ENCODE peak calls at places on chromosomes 16 and 17, in ten cellular contexts. One of them, this sample, is unnamed.

GRCh38 chr17:73186283-73186682 is 6.6 kb upstream of the COG1 start:
- DNase-seq in NB4: no peak
- DNase-seq in RKO: no peak
- DNase-seq in anterior cingulate cortex: no peak
- DNase-seq in activated CD8-positive, alpha-beta memory T cell treated with anti-CD3 and anti-CD28 coated beads for 24 hours: no peak
- DNase-seq in fibroblast of lung: no peak
- DNase-seq in RWPE1: no peak
- DNase-seq in activated T-cell treated with anti-CD3 and anti-CD28 coated beads, Interleukin-2, amount 50 U/mL, for 72 hours: no peak
- DNase-seq in stimulated activated CD8-positive, alpha-beta memory T cell treated with anti-CD3 and anti-CD28 coated beads, Interleukin-4, amount 100 ng/mL, for 24 hours: no peak
- DNase-seq in MV-4-11: no peak
- DNase-seq in this sample: no peak

GRCh38 chr17:44087319-44087718 is 16.8 kb downstream of the G6PC3 start:
- DNase-seq in NB4: peak
- DNase-seq in RKO: no peak
- DNase-seq in anterior cingulate cortex: no peak
- DNase-seq in activated CD8-positive, alpha-beta memory T cell treated with anti-CD3 and anti-CD28 coated beads for 24 hours: no peak
- DNase-seq in fibroblast of lung: no peak
- DNase-seq in RWPE1: no peak
- DNase-seq in activated T-cell treated with anti-CD3 and anti-CD28 coated beads, Interleukin-2, amount 50 U/mL, for 72 hours: no peak
- DNase-seq in stimulated activated CD8-positive, alpha-beta memory T cell treated with anti-CD3 and anti-CD28 coated beads, Interleukin-4, amount 100 ng/mL, for 24 hours: no peak
- DNase-seq in MV-4-11: no peak
- DNase-seq in this sample: no peak

GRCh38 chr17:915416-916201 is 64.0 kb downstream of the NXN start:
- DNase-seq in NB4: no peak
- DNase-seq in RKO: no peak
- DNase-seq in anterior cingulate cortex: no peak
- DNase-seq in activated CD8-positive, alpha-beta memory T cell treated with anti-CD3 and anti-CD28 coated beads for 24 hours: no peak
- DNase-seq in fibroblast of lung: peak
- DNase-seq in RWPE1: no peak
- DNase-seq in activated T-cell treated with anti-CD3 and anti-CD28 coated beads, Interleukin-2, amount 50 U/mL, for 72 hours: no peak
- DNase-seq in stimulated activated CD8-positive, alpha-beta memory T cell treated with anti-CD3 and anti-CD28 coated beads, Interleukin-4, amount 100 ng/mL, for 24 hours: no peak
- DNase-seq in MV-4-11: no peak
- DNase-seq in this sample: no peak

GRCh38 chr16:57837305-57838125 is 35.2 kb upstream of the KIFC3 start:
- DNase-seq in NB4: no peak
- DNase-seq in RKO: no peak
- DNase-seq in anterior cingulate cortex: no peak
- DNase-seq in activated CD8-positive, alpha-beta memory T cell treated with anti-CD3 and anti-CD28 coated beads for 24 hours: no peak
- DNase-seq in fibroblast of lung: no peak
- DNase-seq in RWPE1: no peak
- DNase-seq in activated T-cell treated with anti-CD3 and anti-CD28 coated beads, Interleukin-2, amount 50 U/mL, for 72 hours: no peak
- DNase-seq in stimulated activated CD8-positive, alpha-beta memory T cell treated with anti-CD3 and anti-CD28 coated beads, Interleukin-4, amount 100 ng/mL, for 24 hours: no peak
- DNase-seq in MV-4-11: no peak
- DNase-seq in this sample: no peak

GRCh38 chr17:57678393-57678792 is 66.7 kb downstream of the CCDC182 start:
- DNase-seq in NB4: no peak
- DNase-seq in RKO: no peak
- DNase-seq in anterior cingulate cortex: no peak
- DNase-seq in activated CD8-positive, alpha-beta memory T cell treated with anti-CD3 and anti-CD28 coated beads for 24 hours: peak
- DNase-seq in fibroblast of lung: no peak
- DNase-seq in RWPE1: no peak
- DNase-seq in activated T-cell treated with anti-CD3 and anti-CD28 coated beads, Interleukin-2, amount 50 U/mL, for 72 hours: no peak
- DNase-seq in stimulated activated CD8-positive, alpha-beta memory T cell treated with anti-CD3 and anti-CD28 coated beads, Interleukin-4, amount 100 ng/mL, for 24 hours: no peak
- DNase-seq in MV-4-11: no peak
- DNase-seq in this sample: no peak

GRCh38 chr17:46771601-46772012 is 46.9 kb downstream of the WNT3 start:
- DNase-seq in NB4: peak
- DNase-seq in RKO: peak
- DNase-seq in anterior cingulate cortex: no peak
- DNase-seq in activated CD8-positive, alpha-beta memory T cell treated with anti-CD3 and anti-CD28 coated beads for 24 hours: no peak
- DNase-seq in fibroblast of lung: peak
- DNase-seq in RWPE1: no peak
- DNase-seq in activated T-cell treated with anti-CD3 and anti-CD28 coated beads, Interleukin-2, amount 50 U/mL, for 72 hours: peak
- DNase-seq in stimulated activated CD8-positive, alpha-beta memory T cell treated with anti-CD3 and anti-CD28 coated beads, Interleukin-4, amount 100 ng/mL, for 24 hours: no peak
- DNase-seq in MV-4-11: no peak
- DNase-seq in this sample: peak

GRCh38 chr16:66167564-66168291 is 198.8 kb upstream of the CDH5 start:
- DNase-seq in NB4: no peak
- DNase-seq in RKO: no peak
- DNase-seq in anterior cingulate cortex: no peak
- DNase-seq in activated CD8-positive, alpha-beta memory T cell treated with anti-CD3 and anti-CD28 coated beads for 24 hours: no peak
- DNase-seq in fibroblast of lung: peak
- DNase-seq in RWPE1: no peak
- DNase-seq in activated T-cell treated with anti-CD3 and anti-CD28 coated beads, Interleukin-2, amount 50 U/mL, for 72 hours: no peak
- DNase-seq in stimulated activated CD8-positive, alpha-beta memory T cell treated with anti-CD3 and anti-CD28 coated beads, Interleukin-4, amount 100 ng/mL, for 24 hours: no peak
- DNase-seq in MV-4-11: no peak
- DNase-seq in this sample: no peak

GRCh38 chr16:84532299-84532724 is 27.9 kb upstream of the MEAK7 start:
- DNase-seq in NB4: no peak
- DNase-seq in RKO: peak
- DNase-seq in anterior cingulate cortex: no peak
- DNase-seq in activated CD8-positive, alpha-beta memory T cell treated with anti-CD3 and anti-CD28 coated beads for 24 hours: no peak
- DNase-seq in fibroblast of lung: peak
- DNase-seq in RWPE1: peak
- DNase-seq in activated T-cell treated with anti-CD3 and anti-CD28 coated beads, Interleukin-2, amount 50 U/mL, for 72 hours: no peak
- DNase-seq in stimulated activated CD8-positive, alpha-beta memory T cell treated with anti-CD3 and anti-CD28 coated beads, Interleukin-4, amount 100 ng/mL, for 24 hours: no peak
- DNase-seq in MV-4-11: no peak
- DNase-seq in this sample: no peak

GRCh38 chr17:42520540-42520951 is 15.5 kb upstream of the NAGLU start:
- DNase-seq in NB4: peak
- DNase-seq in RKO: no peak
- DNase-seq in anterior cingulate cortex: no peak
- DNase-seq in activated CD8-positive, alpha-beta memory T cell treated with anti-CD3 and anti-CD28 coated beads for 24 hours: no peak
- DNase-seq in fibroblast of lung: no peak
- DNase-seq in RWPE1: no peak
- DNase-seq in activated T-cell treated with anti-CD3 and anti-CD28 coated beads, Interleukin-2, amount 50 U/mL, for 72 hours: no peak
- DNase-seq in stimulated activated CD8-positive, alpha-beta memory T cell treated with anti-CD3 and anti-CD28 coated beads, Interleukin-4, amount 100 ng/mL, for 24 hours: peak
- DNase-seq in MV-4-11: no peak
- DNase-seq in this sample: peak

GRCh38 chr17:71099003-71099710 is 929.8 kb downstream of the KCNJ2 start:
- DNase-seq in NB4: no peak
- DNase-seq in RKO: no peak
- DNase-seq in anterior cingulate cortex: no peak
- DNase-seq in activated CD8-positive, alpha-beta memory T cell treated with anti-CD3 and anti-CD28 coated beads for 24 hours: no peak
- DNase-seq in fibroblast of lung: no peak
- DNase-seq in RWPE1: no peak
- DNase-seq in activated T-cell treated with anti-CD3 and anti-CD28 coated beads, Interleukin-2, amount 50 U/mL, for 72 hours: no peak
- DNase-seq in stimulated activated CD8-positive, alpha-beta memory T cell treated with anti-CD3 and anti-CD28 coated beads, Interleukin-4, amount 100 ng/mL, for 24 hours: no peak
- DNase-seq in MV-4-11: no peak
- DNase-seq in this sample: no peak

GRCh38 chr17:71793550-71793949 is 327.3 kb upstream of the SOX9 start:
- DNase-seq in NB4: no peak
- DNase-seq in RKO: no peak
- DNase-seq in anterior cingulate cortex: no peak
- DNase-seq in activated CD8-positive, alpha-beta memory T cell treated with anti-CD3 and anti-CD28 coated beads for 24 hours: no peak
- DNase-seq in fibroblast of lung: peak
- DNase-seq in RWPE1: no peak
- DNase-seq in activated T-cell treated with anti-CD3 and anti-CD28 coated beads, Interleukin-2, amount 50 U/mL, for 72 hours: no peak
- DNase-seq in stimulated activated CD8-positive, alpha-beta memory T cell treated with anti-CD3 and anti-CD28 coated beads, Interleukin-4, amount 100 ng/mL, for 24 hours: no peak
- DNase-seq in MV-4-11: no peak
- DNase-seq in this sample: no peak

GRCh38 chr17:29682054-29682453 is 59.3 kb upstream of the CORO6 start:
- DNase-seq in NB4: peak
- DNase-seq in RKO: peak
- DNase-seq in anterior cingulate cortex: no peak
- DNase-seq in activated CD8-positive, alpha-beta memory T cell treated with anti-CD3 and anti-CD28 coated beads for 24 hours: no peak
- DNase-seq in fibroblast of lung: no peak
- DNase-seq in RWPE1: no peak
- DNase-seq in activated T-cell treated with anti-CD3 and anti-CD28 coated beads, Interleukin-2, amount 50 U/mL, for 72 hours: no peak
- DNase-seq in stimulated activated CD8-positive, alpha-beta memory T cell treated with anti-CD3 and anti-CD28 coated beads, Interleukin-4, amount 100 ng/mL, for 24 hours: no peak
- DNase-seq in MV-4-11: peak
- DNase-seq in this sample: peak

GRCh38 chr17:1577186-1577585 is 14.6 kb upstream of the PITPNA start:
- DNase-seq in NB4: peak
- DNase-seq in RKO: no peak
- DNase-seq in anterior cingulate cortex: peak
- DNase-seq in activated CD8-positive, alpha-beta memory T cell treated with anti-CD3 and anti-CD28 coated beads for 24 hours: no peak
- DNase-seq in fibroblast of lung: peak
- DNase-seq in RWPE1: peak
- DNase-seq in activated T-cell treated with anti-CD3 and anti-CD28 coated beads, Interleukin-2, amount 50 U/mL, for 72 hours: no peak
- DNase-seq in stimulated activated CD8-positive, alpha-beta memory T cell treated with anti-CD3 and anti-CD28 coated beads, Interleukin-4, amount 100 ng/mL, for 24 hours: no peak
- DNase-seq in MV-4-11: peak
- DNase-seq in this sample: no peak

GRCh38 chr17:42361781-42362186 is 26.5 kb downstream of the STAT3 start:
- DNase-seq in NB4: no peak
- DNase-seq in RKO: no peak
- DNase-seq in anterior cingulate cortex: no peak
- DNase-seq in activated CD8-positive, alpha-beta memory T cell treated with anti-CD3 and anti-CD28 coated beads for 24 hours: peak
- DNase-seq in fibroblast of lung: no peak
- DNase-seq in RWPE1: no peak
- DNase-seq in activated T-cell treated with anti-CD3 and anti-CD28 coated beads, Interleukin-2, amount 50 U/mL, for 72 hours: peak
- DNase-seq in stimulated activated CD8-positive, alpha-beta memory T cell treated with anti-CD3 and anti-CD28 coated beads, Interleukin-4, amount 100 ng/mL, for 24 hours: peak
- DNase-seq in MV-4-11: no peak
- DNase-seq in this sample: no peak

GRCh38 chr16:35797811-35798210 is 2338.4 kb downstream of the TP53TG3F start:
- DNase-seq in NB4: no peak
- DNase-seq in RKO: no peak
- DNase-seq in anterior cingulate cortex: no peak
- DNase-seq in activated CD8-positive, alpha-beta memory T cell treated with anti-CD3 and anti-CD28 coated beads for 24 hours: no peak
- DNase-seq in fibroblast of lung: no peak
- DNase-seq in RWPE1: no peak
- DNase-seq in activated T-cell treated with anti-CD3 and anti-CD28 coated beads, Interleukin-2, amount 50 U/mL, for 72 hours: no peak
- DNase-seq in stimulated activated CD8-positive, alpha-beta memory T cell treated with anti-CD3 and anti-CD28 coated beads, Interleukin-4, amount 100 ng/mL, for 24 hours: no peak
- DNase-seq in MV-4-11: no peak
- DNase-seq in this sample: no peak

GRCh38 chr16:89445166-89445565 is 45.2 kb downstream of the ANKRD11 start:
- DNase-seq in NB4: no peak
- DNase-seq in RKO: no peak
- DNase-seq in anterior cingulate cortex: no peak
- DNase-seq in activated CD8-positive, alpha-beta memory T cell treated with anti-CD3 and anti-CD28 coated beads for 24 hours: no peak
- DNase-seq in fibroblast of lung: no peak
- DNase-seq in RWPE1: no peak
- DNase-seq in activated T-cell treated with anti-CD3 and anti-CD28 coated beads, Interleukin-2, amount 50 U/mL, for 72 hours: no peak
- DNase-seq in stimulated activated CD8-positive, alpha-beta memory T cell treated with anti-CD3 and anti-CD28 coated beads, Interleukin-4, amount 100 ng/mL, for 24 hours: no peak
- DNase-seq in MV-4-11: no peak
- DNase-seq in this sample: no peak

GRCh38 chr16:80824623-80825364 is 20.4 kb upstream of the CDYL2 start:
- DNase-seq in NB4: peak
- DNase-seq in RKO: peak
- DNase-seq in anterior cingulate cortex: no peak
- DNase-seq in activated CD8-positive, alpha-beta memory T cell treated with anti-CD3 and anti-CD28 coated beads for 24 hours: no peak
- DNase-seq in fibroblast of lung: peak
- DNase-seq in RWPE1: peak
- DNase-seq in activated T-cell treated with anti-CD3 and anti-CD28 coated beads, Interleukin-2, amount 50 U/mL, for 72 hours: peak
- DNase-seq in stimulated activated CD8-positive, alpha-beta memory T cell treated with anti-CD3 and anti-CD28 coated beads, Interleukin-4, amount 100 ng/mL, for 24 hours: no peak
- DNase-seq in MV-4-11: peak
- DNase-seq in this sample: peak

GRCh38 chr16:17196526-17196925 is 274.2 kb downstream of the XYLT1 start:
- DNase-seq in NB4: no peak
- DNase-seq in RKO: no peak
- DNase-seq in anterior cingulate cortex: no peak
- DNase-seq in activated CD8-positive, alpha-beta memory T cell treated with anti-CD3 and anti-CD28 coated beads for 24 hours: no peak
- DNase-seq in fibroblast of lung: no peak
- DNase-seq in RWPE1: no peak
- DNase-seq in activated T-cell treated with anti-CD3 and anti-CD28 coated beads, Interleukin-2, amount 50 U/mL, for 72 hours: no peak
- DNase-seq in stimulated activated CD8-positive, alpha-beta memory T cell treated with anti-CD3 and anti-CD28 coated beads, Interleukin-4, amount 100 ng/mL, for 24 hours: no peak
- DNase-seq in MV-4-11: no peak
- DNase-seq in this sample: no peak

GRCh38 chr17:74957935-74958549 is 14.5 kb downstream of the HID1 start:
- DNase-seq in NB4: peak
- DNase-seq in RKO: peak
- DNase-seq in anterior cingulate cortex: no peak
- DNase-seq in activated CD8-positive, alpha-beta memory T cell treated with anti-CD3 and anti-CD28 coated beads for 24 hours: peak
- DNase-seq in fibroblast of lung: peak
- DNase-seq in RWPE1: peak
- DNase-seq in activated T-cell treated with anti-CD3 and anti-CD28 coated beads, Interleukin-2, amount 50 U/mL, for 72 hours: peak
- DNase-seq in stimulated activated CD8-positive, alpha-beta memory T cell treated with anti-CD3 and anti-CD28 coated beads, Interleukin-4, amount 100 ng/mL, for 24 hours: peak
- DNase-seq in MV-4-11: peak
- DNase-seq in this sample: peak

GRCh38 chr16:78894872-78895271 is 705.7 kb downstream of the MAF start:
- DNase-seq in NB4: no peak
- DNase-seq in RKO: no peak
- DNase-seq in anterior cingulate cortex: no peak
- DNase-seq in activated CD8-positive, alpha-beta memory T cell treated with anti-CD3 and anti-CD28 coated beads for 24 hours: no peak
- DNase-seq in fibroblast of lung: no peak
- DNase-seq in RWPE1: no peak
- DNase-seq in activated T-cell treated with anti-CD3 and anti-CD28 coated beads, Interleukin-2, amount 50 U/mL, for 72 hours: no peak
- DNase-seq in stimulated activated CD8-positive, alpha-beta memory T cell treated with anti-CD3 and anti-CD28 coated beads, Interleukin-4, amount 100 ng/mL, for 24 hours: no peak
- DNase-seq in MV-4-11: no peak
- DNase-seq in this sample: no peak